ENCODE peak calls at places on chromosomes 16 and 17, in eight cellular contexts. One of them, this sample, is unnamed.
A peak's percentile ranks its signal among the peaks of the same experiment; 100 is the strongest.

GRCh38 chr17:17108681-17109049 is 66.4 kb downstream of the MPRIP start:
- DNase-seq in lung: peak; percentile 58
- DNase-seq in GM23338: peak; percentile 39
- DNase-seq in cardiac fibroblast: no peak
- DNase-seq in choroid plexus epithelial cell: no peak
- DNase-seq in nephron progenitor cell: no peak
- DNase-seq in endothelial cell of umbilical vein: no peak
- DNase-seq in BJ: no peak
- DNase-seq in this sample: no peak

GRCh38 chr17:5042152-5043022 is 7.2 kb upstream of the SLC52A1 start:
- DNase-seq in BJ: no peak
- DNase-seq in cardiac fibroblast: no peak
- DNase-seq in endothelial cell of umbilical vein: no peak
- DNase-seq in GM23338: no peak
- DNase-seq in nephron progenitor cell: no peak
- DNase-seq in lung: no peak
- DNase-seq in choroid plexus epithelial cell: no peak
- DNase-seq in this sample: no peak

GRCh38 chr17:17254026-17254425 is 17.1 kb upstream of the FLCN start:
- DNase-seq in choroid plexus epithelial cell: no peak
- DNase-seq in endothelial cell of umbilical vein: no peak
- DNase-seq in GM23338: no peak
- DNase-seq in cardiac fibroblast: peak; percentile 41
- DNase-seq in nephron progenitor cell: no peak
- DNase-seq in lung: no peak
- DNase-seq in BJ: no peak
- DNase-seq in this sample: no peak

GRCh38 chr16:10918294-10919002 is 23.8 kb downstream of the DEXI start:
- DNase-seq in choroid plexus epithelial cell: peak; percentile 97
- DNase-seq in lung: peak; percentile 92
- DNase-seq in BJ: peak; percentile 50
- DNase-seq in cardiac fibroblast: peak; percentile 97
- DNase-seq in endothelial cell of umbilical vein: peak; percentile 92
- DNase-seq in GM23338: peak; percentile 96
- DNase-seq in nephron progenitor cell: peak; percentile 95
- DNase-seq in this sample: peak; percentile 70

GRCh38 chr17:2050246-2050866 is 4.5 kb upstream of the HIC1 start:
- DNase-seq in BJ: no peak
- DNase-seq in lung: no peak
- DNase-seq in cardiac fibroblast: peak; percentile 59
- DNase-seq in GM23338: peak; percentile 74
- DNase-seq in choroid plexus epithelial cell: peak; percentile 78
- DNase-seq in endothelial cell of umbilical vein: peak; percentile 41
- DNase-seq in nephron progenitor cell: peak; percentile 71
- DNase-seq in this sample: peak; percentile 75

GRCh38 chr16:48494742-48495141 is 109.5 kb upstream of the SIAH1 start:
- DNase-seq in BJ: no peak
- DNase-seq in nephron progenitor cell: no peak
- DNase-seq in GM23338: no peak
- DNase-seq in choroid plexus epithelial cell: no peak
- DNase-seq in endothelial cell of umbilical vein: no peak
- DNase-seq in cardiac fibroblast: no peak
- DNase-seq in lung: no peak
- DNase-seq in this sample: no peak

GRCh38 chr16:83955218-83956130 is 2.4 kb downstream of the OSGIN1 start:
- DNase-seq in cardiac fibroblast: peak; percentile 38
- DNase-seq in GM23338: no peak
- DNase-seq in BJ: no peak
- DNase-seq in lung: no peak
- DNase-seq in endothelial cell of umbilical vein: peak; percentile 14
- DNase-seq in nephron progenitor cell: no peak
- DNase-seq in choroid plexus epithelial cell: peak; percentile 80
- DNase-seq in this sample: no peak

GRCh38 chr16:84270071-84270470 is 24.6 kb upstream of the WFDC1 start:
- DNase-seq in nephron progenitor cell: no peak
- DNase-seq in BJ: no peak
- DNase-seq in choroid plexus epithelial cell: no peak
- DNase-seq in endothelial cell of umbilical vein: no peak
- DNase-seq in GM23338: no peak
- DNase-seq in lung: no peak
- DNase-seq in cardiac fibroblast: no peak
- DNase-seq in this sample: no peak

GRCh38 chr17:50133769-50134099 is 3.8 kb upstream of the SAMD14 start:
- DNase-seq in GM23338: peak; percentile 46
- DNase-seq in choroid plexus epithelial cell: no peak
- DNase-seq in nephron progenitor cell: peak; percentile 44
- DNase-seq in BJ: no peak
- DNase-seq in lung: no peak
- DNase-seq in cardiac fibroblast: no peak
- DNase-seq in endothelial cell of umbilical vein: no peak
- DNase-seq in this sample: peak; percentile 80

GRCh38 chr16:79492036-79492435 is 108.5 kb downstream of the MAF start:
- DNase-seq in choroid plexus epithelial cell: no peak
- DNase-seq in nephron progenitor cell: no peak
- DNase-seq in cardiac fibroblast: no peak
- DNase-seq in GM23338: no peak
- DNase-seq in endothelial cell of umbilical vein: no peak
- DNase-seq in lung: no peak
- DNase-seq in BJ: no peak
- DNase-seq in this sample: no peak

GRCh38 chr16:84841787-84842300 is 22.1 kb downstream of the CRISPLD2 start:
- DNase-seq in lung: peak; percentile 71
- DNase-seq in cardiac fibroblast: no peak
- DNase-seq in choroid plexus epithelial cell: no peak
- DNase-seq in nephron progenitor cell: no peak
- DNase-seq in BJ: no peak
- DNase-seq in GM23338: peak; percentile 95
- DNase-seq in endothelial cell of umbilical vein: no peak
- DNase-seq in this sample: no peak

GRCh38 chr17:17603895-17604225 is 12.4 kb upstream of the PEMT start:
- DNase-seq in nephron progenitor cell: no peak
- DNase-seq in choroid plexus epithelial cell: no peak
- DNase-seq in lung: no peak
- DNase-seq in cardiac fibroblast: no peak
- DNase-seq in endothelial cell of umbilical vein: no peak
- DNase-seq in GM23338: no peak
- DNase-seq in BJ: no peak
- DNase-seq in this sample: no peak

GRCh38 chr17:63659850-63660249 is 37.6 kb downstream of the MAP3K3 start:
- DNase-seq in GM23338: no peak
- DNase-seq in BJ: no peak
- DNase-seq in nephron progenitor cell: no peak
- DNase-seq in cardiac fibroblast: no peak
- DNase-seq in lung: no peak
- DNase-seq in choroid plexus epithelial cell: no peak
- DNase-seq in endothelial cell of umbilical vein: no peak
- DNase-seq in this sample: no peak

GRCh38 chr16:13767215-13767614 is 152.7 kb upstream of the ERCC4 start:
- DNase-seq in choroid plexus epithelial cell: peak; percentile 0
- DNase-seq in GM23338: peak; percentile 44
- DNase-seq in nephron progenitor cell: peak; percentile 4
- DNase-seq in BJ: no peak
- DNase-seq in lung: no peak
- DNase-seq in endothelial cell of umbilical vein: no peak
- DNase-seq in cardiac fibroblast: peak; percentile 2
- DNase-seq in this sample: no peak
- TF ChIP-seq CTCF in choroid plexus epithelial cell: no peak
- TF ChIP-seq CTCF in GM23338: peak; percentile 61
- TF ChIP-seq CTCF in nephron progenitor cell: peak; percentile 21
- TF ChIP-seq CTCF in BJ: no peak
- TF ChIP-seq CTCF in lung: no peak
- TF ChIP-seq CTCF in endothelial cell of umbilical vein: no peak
- TF ChIP-seq CTCF in cardiac fibroblast: no peak
- TF ChIP-seq CTCF in this sample: peak; percentile 41

GRCh38 chr17:81599719-81600486 is 37.0 kb downstream of the NPLOC4 start:
- DNase-seq in endothelial cell of umbilical vein: peak; percentile 23
- DNase-seq in lung: no peak
- DNase-seq in BJ: no peak
- DNase-seq in nephron progenitor cell: no peak
- DNase-seq in GM23338: peak; percentile 20
- DNase-seq in cardiac fibroblast: peak; percentile 69
- DNase-seq in choroid plexus epithelial cell: peak; percentile 73
- DNase-seq in this sample: no peak
- TF ChIP-seq CTCF in endothelial cell of umbilical vein: no peak
- TF ChIP-seq CTCF in lung: no peak
- TF ChIP-seq CTCF in BJ: no peak
- TF ChIP-seq CTCF in nephron progenitor cell: no peak
- TF ChIP-seq CTCF in GM23338: no peak
- TF ChIP-seq CTCF in cardiac fibroblast: no peak
- TF ChIP-seq CTCF in choroid plexus epithelial cell: no peak
- TF ChIP-seq CTCF in this sample: no peak

GRCh38 chr17:60392042-60392844 is at the start of gene USP32:
- DNase-seq in endothelial cell of umbilical vein: peak; percentile 97
- DNase-seq in cardiac fibroblast: peak; percentile 98
- DNase-seq in nephron progenitor cell: peak; percentile 99
- DNase-seq in BJ: peak; percentile 92
- DNase-seq in lung: peak; percentile 100
- DNase-seq in GM23338: peak; percentile 99
- DNase-seq in choroid plexus epithelial cell: peak; percentile 99
- DNase-seq in this sample: peak; percentile 62
- TF ChIP-seq CTCF in endothelial cell of umbilical vein: no peak
- TF ChIP-seq CTCF in cardiac fibroblast: no peak
- TF ChIP-seq CTCF in nephron progenitor cell: no peak
- TF ChIP-seq CTCF in BJ: peak; percentile 27
- TF ChIP-seq CTCF in lung: no peak
- TF ChIP-seq CTCF in GM23338: no peak
- TF ChIP-seq CTCF in choroid plexus epithelial cell: no peak
- TF ChIP-seq CTCF in this sample: no peak

DNA sequence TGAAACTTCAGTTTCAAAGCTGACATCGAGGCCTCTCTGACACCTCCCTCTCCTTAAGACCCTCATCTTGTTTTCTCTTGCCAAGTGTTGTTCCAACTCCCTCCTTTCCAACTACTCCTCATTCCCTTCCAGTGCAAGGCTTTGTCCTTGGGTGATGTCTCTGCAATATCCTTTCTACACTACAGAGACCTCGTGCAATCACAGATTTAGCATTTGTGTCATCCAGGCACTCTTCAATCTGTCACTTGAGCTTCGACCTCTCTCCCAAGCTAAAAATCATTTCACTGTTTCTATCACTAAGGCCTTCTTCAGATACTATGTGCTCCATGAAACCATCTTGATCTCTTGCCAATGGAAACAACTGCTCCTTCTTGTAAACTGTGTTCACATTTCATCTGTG is 31.6 kb downstream of the TEKT3 start:
- DNase-seq in nephron progenitor cell: no peak
- DNase-seq in cardiac fibroblast: no peak
- DNase-seq in choroid plexus epithelial cell: peak; percentile 41
- DNase-seq in GM23338: no peak
- DNase-seq in lung: no peak
- DNase-seq in endothelial cell of umbilical vein: no peak
- DNase-seq in BJ: no peak
- DNase-seq in this sample: no peak
- TF ChIP-seq CTCF in nephron progenitor cell: no peak
- TF ChIP-seq CTCF in cardiac fibroblast: no peak
- TF ChIP-seq CTCF in choroid plexus epithelial cell: no peak
- TF ChIP-seq CTCF in GM23338: no peak
- TF ChIP-seq CTCF in lung: no peak
- TF ChIP-seq CTCF in endothelial cell of umbilical vein: no peak
- TF ChIP-seq CTCF in BJ: no peak
- TF ChIP-seq CTCF in this sample: no peak

GRCh38 chr16:30409125-30410060 is 2.0 kb downstream of the ZNF771 start:
- DNase-seq in BJ: peak; percentile 17
- DNase-seq in cardiac fibroblast: peak; percentile 88
- DNase-seq in endothelial cell of umbilical vein: peak; percentile 89
- DNase-seq in nephron progenitor cell: peak; percentile 96
- DNase-seq in GM23338: peak; percentile 96
- DNase-seq in choroid plexus epithelial cell: peak; percentile 88
- DNase-seq in lung: peak; percentile 92
- DNase-seq in this sample: no peak

GRCh38 chr16:30401768-30402425 is 5.5 kb upstream of the ZNF771 start:
- DNase-seq in lung: no peak
- DNase-seq in choroid plexus epithelial cell: no peak
- DNase-seq in nephron progenitor cell: no peak
- DNase-seq in endothelial cell of umbilical vein: no peak
- DNase-seq in cardiac fibroblast: no peak
- DNase-seq in GM23338: no peak
- DNase-seq in BJ: no peak
- DNase-seq in this sample: no peak

GRCh38 chr16:30407794-30408534 is 558 bp downstream of the ZNF771 start:
- DNase-seq in nephron progenitor cell: no peak
- DNase-seq in BJ: no peak
- DNase-seq in lung: no peak
- DNase-seq in GM23338: peak; percentile 24
- DNase-seq in cardiac fibroblast: no peak
- DNase-seq in choroid plexus epithelial cell: peak; percentile 52
- DNase-seq in endothelial cell of umbilical vein: no peak
- DNase-seq in this sample: no peak

DNA sequence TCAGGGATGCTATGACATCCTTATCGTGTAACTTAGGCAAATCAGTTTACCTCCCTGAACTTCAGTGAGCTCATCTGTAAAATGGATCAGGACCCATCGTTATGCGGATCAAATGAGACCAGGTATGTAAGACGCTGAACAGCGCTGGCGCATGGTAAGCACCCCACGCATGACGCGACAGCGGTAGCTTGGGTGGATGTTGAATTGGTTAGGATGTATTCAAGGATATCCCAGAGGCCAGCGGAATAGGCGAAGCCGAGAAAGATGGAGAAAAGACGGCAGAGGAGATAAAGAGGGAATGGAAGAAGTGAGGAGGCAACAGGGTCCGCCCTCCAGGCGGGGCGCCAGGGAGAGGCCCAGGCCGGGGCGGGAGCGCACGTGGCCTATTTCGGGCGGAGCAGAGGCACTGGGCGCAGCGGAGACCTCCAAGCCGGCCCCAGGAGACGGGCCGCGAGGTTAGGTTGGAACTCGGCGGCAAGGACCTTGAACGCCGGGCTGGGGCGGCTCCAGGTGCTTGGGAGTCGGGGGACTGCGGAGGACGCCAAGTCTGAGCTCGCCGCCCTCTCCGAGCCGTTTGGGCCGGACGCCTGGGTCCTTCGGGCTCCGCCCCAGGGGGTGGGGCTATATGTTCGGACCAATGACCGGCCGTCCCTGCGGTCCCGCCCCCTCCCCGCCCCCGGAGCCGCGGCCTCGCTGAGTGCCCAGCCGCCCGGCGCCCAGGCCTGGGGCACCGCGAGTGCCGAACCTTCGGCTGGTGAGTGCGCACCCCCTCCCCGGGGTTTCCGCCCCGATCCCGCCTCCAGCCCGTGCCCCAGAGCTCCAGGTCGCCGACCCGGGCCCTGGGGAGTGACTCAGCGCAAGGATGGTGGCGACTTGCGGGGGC is at the start of gene ZNF771:
- DNase-seq in nephron progenitor cell: peak; percentile 93
- DNase-seq in endothelial cell of umbilical vein: peak; percentile 88
- DNase-seq in choroid plexus epithelial cell: peak; percentile 87
- DNase-seq in cardiac fibroblast: peak; percentile 84
- DNase-seq in GM23338: peak; percentile 97
- DNase-seq in BJ: peak; percentile 18
- DNase-seq in lung: peak; percentile 93
- DNase-seq in this sample: peak; percentile 75
- TF ChIP-seq CTCF in nephron progenitor cell: peak; percentile 6
- TF ChIP-seq CTCF in endothelial cell of umbilical vein: no peak
- TF ChIP-seq CTCF in choroid plexus epithelial cell: no peak
- TF ChIP-seq CTCF in cardiac fibroblast: no peak
- TF ChIP-seq CTCF in GM23338: no peak
- TF ChIP-seq CTCF in BJ: no peak
- TF ChIP-seq CTCF in lung: no peak
- TF ChIP-seq CTCF in this sample: no peak

GRCh38 chr17:71338396-71338795 is 782.4 kb upstream of the SOX9 start:
- DNase-seq in cardiac fibroblast: peak; percentile 45
- DNase-seq in endothelial cell of umbilical vein: no peak
- DNase-seq in lung: no peak
- DNase-seq in GM23338: no peak
- DNase-seq in nephron progenitor cell: no peak
- DNase-seq in choroid plexus epithelial cell: peak; percentile 80
- DNase-seq in BJ: no peak
- DNase-seq in this sample: no peak
- TF ChIP-seq CTCF in cardiac fibroblast: no peak
- TF ChIP-seq CTCF in endothelial cell of umbilical vein: no peak
- TF ChIP-seq CTCF in lung: no peak
- TF ChIP-seq CTCF in GM23338: no peak
- TF ChIP-seq CTCF in nephron progenitor cell: no peak
- TF ChIP-seq CTCF in choroid plexus epithelial cell: peak; percentile 28
- TF ChIP-seq CTCF in BJ: no peak
- TF ChIP-seq CTCF in this sample: no peak

GRCh38 chr17:41615454-41615853 is 2.9 kb upstream of the KRT16 start:
- DNase-seq in cardiac fibroblast: no peak
- DNase-seq in choroid plexus epithelial cell: no peak
- DNase-seq in lung: no peak
- DNase-seq in endothelial cell of umbilical vein: no peak
- DNase-seq in BJ: no peak
- DNase-seq in nephron progenitor cell: no peak
- DNase-seq in GM23338: peak; percentile 62
- DNase-seq in this sample: no peak
- TF ChIP-seq CTCF in cardiac fibroblast: no peak
- TF ChIP-seq CTCF in choroid plexus epithelial cell: no peak
- TF ChIP-seq CTCF in lung: no peak
- TF ChIP-seq CTCF in endothelial cell of umbilical vein: no peak
- TF ChIP-seq CTCF in BJ: no peak
- TF ChIP-seq CTCF in nephron progenitor cell: no peak
- TF ChIP-seq CTCF in GM23338: peak; percentile 20
- TF ChIP-seq CTCF in this sample: no peak